ENCODE peak calls at places on chromosomes 1 and 21, in four cellular contexts. One of them, this sample, is unnamed. For H3K4me1, the result is how much of the 10 kb centered on the place peaks cover.

GRCh38 chr1:47678464-47678980 is 240.7 kb downstream of the FOXD2 start:
- DNase-seq in GM23248: no peak
- DNase-seq in endothelial cell of umbilical vein: no peak
- DNase-seq in H1: peak
- DNase-seq in this sample: peak

GRCh38 chr1:53949651-53950050 is 3.5 kb downstream of the LRRC42 start:
- DNase-seq in GM23248: no peak
- DNase-seq in endothelial cell of umbilical vein: no peak
- DNase-seq in H1: no peak
- DNase-seq in this sample: no peak

GRCh38 chr1:47797555-47797954 is 199.6 kb downstream of the TRABD2B start:
- DNase-seq in GM23248: no peak
- DNase-seq in endothelial cell of umbilical vein: no peak
- DNase-seq in H1: no peak
- DNase-seq in this sample: peak

GRCh38 chr1:175221548-175222175 is 29.1 kb upstream of the KIAA0040 start:
- DNase-seq in GM23248: peak
- DNase-seq in endothelial cell of umbilical vein: peak
- DNase-seq in H1: peak
- DNase-seq in this sample: no peak

GRCh38 chr1:181394766-181395165 is 88.6 kb upstream of the CACNA1E start:
- DNase-seq in GM23248: no peak
- DNase-seq in endothelial cell of umbilical vein: no peak
- DNase-seq in H1: no peak
- DNase-seq in this sample: no peak

GRCh38 chr1:156551866-156552265 is 20.5 kb downstream of the IQGAP3 start:
- DNase-seq in GM23248: peak
- DNase-seq in endothelial cell of umbilical vein: no peak
- DNase-seq in H1: no peak
- DNase-seq in this sample: no peak

GRCh38 chr1:205660361-205660760 is 19.9 kb downstream of the SLC45A3 start:
- DNase-seq in GM23248: no peak
- DNase-seq in endothelial cell of umbilical vein: no peak
- DNase-seq in H1: no peak
- DNase-seq in this sample: no peak

GRCh38 chr1:44806025-44806703 is 987 bp downstream of the DYNLT4 start:
- DNase-seq in GM23248: no peak
- DNase-seq in endothelial cell of umbilical vein: no peak
- DNase-seq in H1: no peak
- DNase-seq in this sample: no peak

GRCh38 chr1:33036051-33036525 is 595 bp downstream of the AK2 start:
- DNase-seq in GM23248: peak
- DNase-seq in endothelial cell of umbilical vein: peak
- DNase-seq in H1: no peak
- DNase-seq in this sample: peak

GRCh38 chr1:182484531-182485257 is 34.7 kb downstream of the RGSL1 start:
- DNase-seq in GM23248: no peak
- DNase-seq in endothelial cell of umbilical vein: no peak
- DNase-seq in H1: peak
- DNase-seq in this sample: peak

GRCh38 chr1:29258974-29259801 is 22.9 kb downstream of the PTPRU start:
- DNase-seq in GM23248: peak
- DNase-seq in endothelial cell of umbilical vein: no peak
- DNase-seq in H1: no peak
- DNase-seq in this sample: peak
- H3K4me3 ChIP-seq in GM23248: peak
- H3K4me3 ChIP-seq in endothelial cell of umbilical vein: no peak
- H3K4me3 ChIP-seq in H1: peak
- H3K4me3 ChIP-seq in this sample: no peak

GRCh38 chr1:86345053-86345452 is 51.1 kb downstream of the ODF2L start:
- DNase-seq in GM23248: no peak
- DNase-seq in endothelial cell of umbilical vein: peak
- DNase-seq in H1: no peak
- DNase-seq in this sample: no peak
- H2AFZ ChIP-seq in GM23248: no peak
- H2AFZ ChIP-seq in endothelial cell of umbilical vein: no peak
- H2AFZ ChIP-seq in H1: no peak
- H2AFZ ChIP-seq in this sample: no peak

DNA sequence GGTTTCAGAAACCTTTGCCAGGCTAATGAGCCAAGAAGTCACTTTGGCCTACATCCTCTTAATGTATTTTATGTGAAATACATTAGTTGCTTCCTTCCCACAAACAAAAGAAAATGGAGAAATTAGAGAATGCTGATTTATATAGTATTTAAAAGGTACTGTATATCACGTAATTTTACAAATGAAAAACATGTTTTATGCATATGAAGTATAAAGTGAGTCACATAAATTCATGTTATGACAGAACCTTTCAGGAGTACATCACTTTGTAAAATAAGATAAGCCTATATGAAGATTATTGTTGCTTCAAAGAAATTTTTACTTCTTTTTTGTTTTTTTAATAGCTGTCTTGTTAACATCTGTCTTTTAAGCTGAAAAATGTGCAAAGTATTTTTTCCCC is 4.6 kb downstream of the DR1 start:
- DNase-seq in GM23248: no peak
- DNase-seq in endothelial cell of umbilical vein: no peak
- DNase-seq in H1: no peak
- DNase-seq in this sample: no peak
- H3K4me1 ChIP-seq in GM23248: half or more
- H3K4me1 ChIP-seq in endothelial cell of umbilical vein: under half
- H3K4me1 ChIP-seq in H1: under half
- H3K4me1 ChIP-seq in this sample: under half

GRCh38 chr21:28737671-28738279 is 254.9 kb downstream of the LTN1 start:
- DNase-seq in GM23248: peak
- DNase-seq in endothelial cell of umbilical vein: peak
- DNase-seq in H1: no peak
- DNase-seq in this sample: no peak
- H3K4me3 ChIP-seq in GM23248: no peak
- H3K4me3 ChIP-seq in endothelial cell of umbilical vein: no peak
- H3K4me3 ChIP-seq in H1: no peak
- H3K4me3 ChIP-seq in this sample: no peak

GRCh38 chr1:109253803-109254620 is 4.7 kb downstream of the CELSR2 start:
- DNase-seq in GM23248: no peak
- DNase-seq in endothelial cell of umbilical vein: no peak
- DNase-seq in H1: no peak
- DNase-seq in this sample: no peak
- H2AFZ ChIP-seq in GM23248: no peak
- H2AFZ ChIP-seq in endothelial cell of umbilical vein: no peak
- H2AFZ ChIP-seq in H1: no peak
- H2AFZ ChIP-seq in this sample: no peak

GRCh38 chr1:111191496-111191895 is 8.9 kb downstream of the DENND2D start:
- DNase-seq in GM23248: peak
- DNase-seq in endothelial cell of umbilical vein: no peak
- DNase-seq in H1: no peak
- DNase-seq in this sample: no peak
- H3K4me1 ChIP-seq in GM23248: half or more
- H3K4me1 ChIP-seq in endothelial cell of umbilical vein: under half
- H3K4me1 ChIP-seq in H1: under half
- H3K4me1 ChIP-seq in this sample: under half

GRCh38 chr21:36980280-36981048 is 14.0 kb upstream of the HLCS start:
- DNase-seq in GM23248: peak
- DNase-seq in endothelial cell of umbilical vein: peak
- DNase-seq in H1: peak
- DNase-seq in this sample: no peak
- H3K4me3 ChIP-seq in GM23248: peak
- H3K4me3 ChIP-seq in endothelial cell of umbilical vein: no peak
- H3K4me3 ChIP-seq in H1: peak
- H3K4me3 ChIP-seq in this sample: no peak

GRCh38 chr1:16209847-16210407 is 2.5 kb downstream of the ARHGEF19 start:
- DNase-seq in GM23248: no peak
- DNase-seq in endothelial cell of umbilical vein: no peak
- DNase-seq in H1: no peak
- DNase-seq in this sample: no peak
- H2AFZ ChIP-seq in GM23248: no peak
- H2AFZ ChIP-seq in endothelial cell of umbilical vein: no peak
- H2AFZ ChIP-seq in H1: no peak
- H2AFZ ChIP-seq in this sample: no peak

GRCh38 chr1:235017191-235017590 is 111.4 kb downstream of the TOMM20 start:
- DNase-seq in GM23248: no peak
- DNase-seq in endothelial cell of umbilical vein: no peak
- DNase-seq in H1: no peak
- DNase-seq in this sample: no peak
- H3K4me1 ChIP-seq in GM23248: under half
- H3K4me1 ChIP-seq in endothelial cell of umbilical vein: under half
- H3K4me1 ChIP-seq in H1: under half
- H3K4me1 ChIP-seq in this sample: under half